ENCODE peak calls at places on chromosomes 2 and 18, in nine cellular contexts. A is T-helper 9 cell; D is GM06990; Y is Daoy; U is psoas muscle; X is T-helper 1 cell; E is IMR-90; I is activated CD8-positive, alpha-beta memory T cell treated with anti-CD3 and anti-CD28 coated beads, Interleukin-2, amount 10 ng/mL, durations not matched to agents 7 days and 5 days; P is HTR-8/SVneo. K is an unnamed sample.

GRCh38 chr18:55510809-55511208 is 77.2 kb downstream of the TCF4 start:
- DNase-seq in A (no peak), Y (peak), P (no peak), D (no peak), X (no peak), I (no peak), E (peak), U (no peak), K (no peak)

GRCh38 chr18:11081009-11081532 is 68.3 kb downstream of the PIEZO2 start:
- DNase-seq in P (no peak), Y (no peak), I (no peak), E (no peak), U (no peak), X (no peak), A (no peak), D (no peak), K (no peak)

GRCh38 chr2:26598336-26599006 is 42.7 kb downstream of the CIB4 start:
- DNase-seq in D (no peak), Y (no peak), E (no peak), X (no peak), I (no peak), U (no peak), P (no peak), A (no peak), K (no peak)

GRCh38 chr2:85724731-85725181 is 29.0 kb upstream of the ATOH8 start:
- DNase-seq in P (no peak), A (no peak), X (no peak), Y (no peak), I (no peak), E (no peak), D (no peak), U (peak), K (no peak)

GRCh38 chr2:64586883-64587481 is 62.9 kb downstream of the AFTPH start:
- DNase-seq in U (no peak), E (peak), D (peak), Y (no peak), X (no peak), P (peak), A (no peak), I (no peak), K (no peak)

GRCh38 chr2:86274918-86275275 is 62.5 kb downstream of the REEP1 start:
- DNase-seq in X (no peak), I (no peak), Y (peak), D (peak), A (no peak), U (no peak), P (no peak), E (peak), K (no peak)

GRCh38 chr18:23837591-23837990 is 148.3 kb downstream of the LAMA3 start:
- DNase-seq in A (no peak), X (no peak), U (no peak), E (peak), P (peak), D (no peak), I (no peak), Y (peak), K (peak)

GRCh38 chr2:128446049-128446811 is 127.6 kb upstream of the HS6ST1 start:
- DNase-seq in U (no peak), E (no peak), A (no peak), P (no peak), X (no peak), D (no peak), Y (no peak), I (peak), K (peak)

GRCh38 chr2:217248312-217248935 is 388.6 kb upstream of the TNP1 start:
- DNase-seq in E (peak), Y (peak), U (peak), A (no peak), X (no peak), D (no peak), P (no peak), I (no peak), K (no peak)

GRCh38 chr2:126722546-126722945 is 66.6 kb downstream of the GYPC start:
- DNase-seq in D (no peak), I (no peak), E (no peak), X (no peak), U (no peak), P (no peak), A (no peak), Y (no peak), K (no peak)

GRCh38 chr2:603427-603826 is 73.8 kb downstream of the TMEM18 start:
- DNase-seq in Y (no peak), X (no peak), E (no peak), I (no peak), A (no peak), P (no peak), D (no peak), U (no peak), K (no peak)

GRCh38 chr2:15939556-15939853 is 845 bp upstream of the MYCN start:
- DNase-seq in X (no peak), I (peak), U (peak), D (no peak), P (peak), E (no peak), Y (peak), A (no peak), K (peak)

GRCh38 chr2:86703704-86704370 is 16.3 kb upstream of the RMND5A start:
- DNase-seq in I (no peak), A (no peak), P (no peak), X (no peak), U (peak), D (no peak), E (no peak), Y (peak), K (no peak)

GRCh38 chr18:48412339-48412929 is 3.3 kb upstream of the ZBTB7C start:
- DNase-seq in D (no peak), Y (peak), A (no peak), X (no peak), I (no peak), U (no peak), P (peak), E (no peak), K (no peak)

GRCh38 chr2:30346475-30347169 is 100.4 kb upstream of the LCLAT1 start:
- DNase-seq in X (no peak), Y (no peak), U (peak), E (no peak), I (no peak), D (no peak), A (no peak), P (no peak), K (no peak)

GRCh38 chr2:26184555-26185303 is 11.8 kb downstream of the GAREM2 start:
- DNase-seq in A (peak), I (peak), Y (no peak), X (peak), U (peak), D (peak), P (no peak), E (peak), K (peak)

GRCh38 chr2:178860551-178860950 is 53.3 kb upstream of the TTN start:
- DNase-seq in P (no peak), D (no peak), E (no peak), A (no peak), Y (no peak), X (no peak), U (peak), I (no peak), K (no peak)

GRCh38 chr2:165016772-165017411 is 61.6 kb upstream of the SLC38A11 start:
- DNase-seq in X (no peak), P (peak), E (peak), D (no peak), I (no peak), Y (peak), U (no peak), A (no peak), K (no peak)

GRCh38 chr2:60957224-60957623 is 60.3 kb upstream of the PEX13 start:
- DNase-seq in I (no peak), X (no peak), E (no peak), Y (no peak), A (no peak), P (no peak), U (no peak), D (no peak), K (no peak)

GRCh38 chr2:183093857-183094657 is 15.5 kb downstream of the DUSP19 start:
- DNase-seq in D (peak), A (no peak), U (no peak), I (no peak), E (peak), X (no peak), P (peak), Y (no peak), K (no peak)

GRCh38 chr18:22257022-22257543 is 87.7 kb downstream of the GATA6 start:
- DNase-seq in P (no peak), Y (no peak), U (no peak), D (no peak), X (no peak), I (no peak), A (no peak), E (no peak), K (no peak)

GRCh38 chr2:85234879-85235278 is 92.9 kb downstream of the TGOLN2 start:
- DNase-seq in A (no peak), X (no peak), U (no peak), I (no peak), P (no peak), Y (no peak), D (no peak), E (no peak), K (no peak)

GRCh38 chr2:175030380-175031271 is 25.4 kb upstream of the CHN1 start:
- DNase-seq in Y (peak), P (peak), E (peak), A (no peak), U (peak), D (no peak), I (peak), X (no peak), K (no peak)

GRCh38 chr18:48203961-48204666 is 205.1 kb downstream of the ZBTB7C start:
- DNase-seq in P (no peak), Y (no peak), D (no peak), A (no peak), I (no peak), E (no peak), X (no peak), U (no peak), K (no peak)

GRCh38 chr2:204332706-204333105 is 212.6 kb upstream of the PARD3B start:
- DNase-seq in A (no peak), D (no peak), E (no peak), X (no peak), Y (no peak), P (no peak), U (no peak), I (no peak), K (no peak)

GRCh38 chr2:11568436-11568835 is 34.6 kb downstream of the GREB1 start:
- DNase-seq in X (no peak), U (peak), I (no peak), D (no peak), A (no peak), E (no peak), Y (no peak), P (no peak), K (no peak)

GRCh38 chr18:12741351-12741750 is 38.5 kb downstream of the PSMG2 start:
- DNase-seq in U (no peak), X (no peak), D (no peak), A (no peak), E (peak), I (no peak), Y (peak), P (peak), K (no peak)

GRCh38 chr18:76412010-76412817 is 82.8 kb downstream of the ZNF516 start:
- DNase-seq in D (no peak), A (no peak), Y (no peak), E (no peak), P (no peak), U (no peak), X (no peak), I (no peak), K (no peak)

GRCh38 chr2:111194835-111195621 is 74.3 kb downstream of the BCL2L11 start:
- DNase-seq in X (no peak), U (no peak), I (peak), P (no peak), Y (no peak), D (peak), E (no peak), A (no peak), K (no peak)

K was measured in natural killer cell treated with Interleukin-12 subunit alpha and Interleukin-12 subunit beta and Interleukin-15 and Interleukin-18, amount 100 ng/mL, for 72 hours.